ENCODE peak calls at places on chromosome 6, in nine cellular contexts. One of them, this sample, is unnamed.

GRCh38 chr6:52598123-52598823 is 21.4 kb upstream of the TRAM2 start:
- DNase-seq in endothelial cell: peak; percentile 68
- DNase-seq in heart right ventricle: peak; percentile 36
- DNase-seq in progenitor cell of endocrine pancreas: peak; percentile 62
- DNase-seq in CD4-positive, alpha-beta T cell: no peak
- DNase-seq in pancreas: peak; percentile 40
- DNase-seq in heart left ventricle: peak; percentile 66
- DNase-seq in left ventricle myocardium inferior: peak; percentile 36
- DNase-seq in ovary: peak; percentile 66
- DNase-seq in this sample: peak; percentile 77

GRCh38 chr6:90186637-90187361 is 109.8 kb downstream of the BACH2 start:
- DNase-seq in endothelial cell: no peak
- DNase-seq in heart right ventricle: no peak
- DNase-seq in progenitor cell of endocrine pancreas: no peak
- DNase-seq in CD4-positive, alpha-beta T cell: no peak
- DNase-seq in pancreas: no peak
- DNase-seq in heart left ventricle: no peak
- DNase-seq in left ventricle myocardium inferior: no peak
- DNase-seq in ovary: no peak
- DNase-seq in this sample: no peak

GRCh38 chr6:21824431-21825180 is 231.1 kb downstream of the SOX4 start:
- DNase-seq in endothelial cell: no peak
- DNase-seq in heart right ventricle: no peak
- DNase-seq in progenitor cell of endocrine pancreas: no peak
- DNase-seq in CD4-positive, alpha-beta T cell: no peak
- DNase-seq in pancreas: no peak
- DNase-seq in heart left ventricle: no peak
- DNase-seq in left ventricle myocardium inferior: no peak
- DNase-seq in ovary: no peak
- DNase-seq in this sample: no peak

GRCh38 chr6:129312865-129313264 is 397.1 kb downstream of the ARHGAP18 start:
- DNase-seq in endothelial cell: no peak
- DNase-seq in heart right ventricle: no peak
- DNase-seq in progenitor cell of endocrine pancreas: no peak
- DNase-seq in CD4-positive, alpha-beta T cell: no peak
- DNase-seq in pancreas: no peak
- DNase-seq in heart left ventricle: peak; percentile 34
- DNase-seq in left ventricle myocardium inferior: no peak
- DNase-seq in ovary: no peak
- DNase-seq in this sample: no peak

GRCh38 chr6:1626481-1626880 is 16.8 kb downstream of the FOXC1 start:
- DNase-seq in endothelial cell: no peak
- DNase-seq in heart right ventricle: no peak
- DNase-seq in progenitor cell of endocrine pancreas: no peak
- DNase-seq in CD4-positive, alpha-beta T cell: no peak
- DNase-seq in pancreas: no peak
- DNase-seq in heart left ventricle: no peak
- DNase-seq in left ventricle myocardium inferior: no peak
- DNase-seq in ovary: no peak
- DNase-seq in this sample: no peak

GRCh38 chr6:110513001-110513400 is 36.6 kb upstream of the SLC22A16 start:
- DNase-seq in endothelial cell: no peak
- DNase-seq in heart right ventricle: no peak
- DNase-seq in progenitor cell of endocrine pancreas: no peak
- DNase-seq in CD4-positive, alpha-beta T cell: no peak
- DNase-seq in pancreas: no peak
- DNase-seq in heart left ventricle: no peak
- DNase-seq in left ventricle myocardium inferior: no peak
- DNase-seq in ovary: no peak
- DNase-seq in this sample: no peak

GRCh38 chr6:153092082-153093013 is 38.7 kb downstream of the RGS17 start:
- DNase-seq in endothelial cell: no peak
- DNase-seq in heart right ventricle: no peak
- DNase-seq in progenitor cell of endocrine pancreas: no peak
- DNase-seq in CD4-positive, alpha-beta T cell: no peak
- DNase-seq in pancreas: no peak
- DNase-seq in heart left ventricle: no peak
- DNase-seq in left ventricle myocardium inferior: no peak
- DNase-seq in ovary: no peak
- DNase-seq in this sample: no peak

GRCh38 chr6:7725849-7726415 is at the start of gene BMP6:
- DNase-seq in endothelial cell: peak; percentile 79
- DNase-seq in heart right ventricle: peak; percentile 86
- DNase-seq in progenitor cell of endocrine pancreas: peak; percentile 76
- DNase-seq in CD4-positive, alpha-beta T cell: peak; percentile 23
- DNase-seq in pancreas: peak; percentile 86
- DNase-seq in heart left ventricle: peak; percentile 92
- DNase-seq in left ventricle myocardium inferior: peak; percentile 86
- DNase-seq in ovary: peak; percentile 91
- DNase-seq in this sample: peak; percentile 90

GRCh38 chr6:118903134-118903533 is 9.2 kb downstream of the ASF1A start:
- DNase-seq in endothelial cell: no peak
- DNase-seq in heart right ventricle: no peak
- DNase-seq in progenitor cell of endocrine pancreas: no peak
- DNase-seq in CD4-positive, alpha-beta T cell: no peak
- DNase-seq in pancreas: no peak
- DNase-seq in heart left ventricle: no peak
- DNase-seq in left ventricle myocardium inferior: no peak
- DNase-seq in ovary: no peak
- DNase-seq in this sample: no peak

GRCh38 chr6:2790588-2790987 is 25.4 kb downstream of the WRNIP1 start:
- DNase-seq in endothelial cell: peak; percentile 48
- DNase-seq in heart right ventricle: no peak
- DNase-seq in progenitor cell of endocrine pancreas: no peak
- DNase-seq in CD4-positive, alpha-beta T cell: no peak
- DNase-seq in pancreas: no peak
- DNase-seq in heart left ventricle: no peak
- DNase-seq in left ventricle myocardium inferior: no peak
- DNase-seq in ovary: no peak
- DNase-seq in this sample: no peak

DNA sequence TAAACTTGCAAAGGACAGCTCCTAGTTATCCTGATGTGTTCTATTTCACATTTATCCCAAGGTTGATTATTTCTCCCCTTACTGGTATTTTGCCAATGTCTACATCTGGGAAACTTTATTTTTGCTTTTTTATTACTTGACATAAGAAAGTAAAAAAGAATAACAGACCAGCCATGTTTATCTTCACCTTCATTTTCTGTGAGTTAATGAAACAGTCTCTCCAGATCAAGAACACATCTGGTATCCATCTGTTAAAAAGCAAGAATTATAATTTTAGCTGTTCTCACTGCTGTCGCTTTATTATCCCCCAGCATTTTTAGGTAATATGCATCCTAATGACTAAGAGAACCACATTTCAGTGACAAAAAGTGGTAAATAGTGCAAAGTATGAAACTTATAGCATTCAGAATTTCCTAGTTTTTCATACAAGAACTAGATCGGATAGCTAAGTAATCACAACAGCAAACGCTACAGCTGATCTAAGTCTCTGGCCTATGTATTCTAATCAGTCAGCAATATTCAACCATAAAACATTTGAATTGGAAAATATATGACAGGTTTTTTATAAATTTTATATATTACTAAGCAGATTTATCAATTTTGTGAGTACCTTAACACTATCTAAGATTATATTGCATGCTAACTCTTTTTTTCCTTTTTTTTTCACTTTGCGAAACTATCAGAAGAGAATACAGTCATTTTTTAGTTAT is 74.4 kb upstream of the GJE1 start:
- DNase-seq in endothelial cell: no peak
- DNase-seq in heart right ventricle: no peak
- DNase-seq in progenitor cell of endocrine pancreas: no peak
- DNase-seq in CD4-positive, alpha-beta T cell: no peak
- DNase-seq in pancreas: no peak
- DNase-seq in heart left ventricle: no peak
- DNase-seq in left ventricle myocardium inferior: no peak
- DNase-seq in ovary: no peak
- DNase-seq in this sample: no peak
- TF ChIP-seq CTCF in endothelial cell: no peak
- TF ChIP-seq CTCF in heart right ventricle: no peak
- TF ChIP-seq CTCF in progenitor cell of endocrine pancreas: no peak
- TF ChIP-seq CTCF in CD4-positive, alpha-beta T cell: no peak
- TF ChIP-seq CTCF in pancreas: no peak
- TF ChIP-seq CTCF in heart left ventricle: no peak
- TF ChIP-seq CTCF in left ventricle myocardium inferior: no peak
- TF ChIP-seq CTCF in ovary: no peak
- TF ChIP-seq CTCF in this sample: no peak

GRCh38 chr6:24774696-24775519 is at the start of gene GMNN:
- DNase-seq in endothelial cell: peak; percentile 99
- DNase-seq in heart right ventricle: peak; percentile 99
- DNase-seq in progenitor cell of endocrine pancreas: peak; percentile 97
- DNase-seq in CD4-positive, alpha-beta T cell: peak; percentile 99
- DNase-seq in pancreas: peak; percentile 99
- DNase-seq in heart left ventricle: peak; percentile 99
- DNase-seq in left ventricle myocardium inferior: peak; percentile 99
- DNase-seq in ovary: peak; percentile 99
- DNase-seq in this sample: peak; percentile 98

GRCh38 chr6:24778121-24778520 is 3.4 kb downstream of the GMNN start:
- DNase-seq in endothelial cell: no peak
- DNase-seq in heart right ventricle: no peak
- DNase-seq in progenitor cell of endocrine pancreas: no peak
- DNase-seq in CD4-positive, alpha-beta T cell: no peak
- DNase-seq in pancreas: no peak
- DNase-seq in heart left ventricle: no peak
- DNase-seq in left ventricle myocardium inferior: no peak
- DNase-seq in ovary: no peak
- DNase-seq in this sample: no peak

GRCh38 chr6:24778878-24779277 is 4.1 kb downstream of the GMNN start:
- DNase-seq in endothelial cell: no peak
- DNase-seq in heart right ventricle: no peak
- DNase-seq in progenitor cell of endocrine pancreas: no peak
- DNase-seq in CD4-positive, alpha-beta T cell: no peak
- DNase-seq in pancreas: no peak
- DNase-seq in heart left ventricle: no peak
- DNase-seq in left ventricle myocardium inferior: no peak
- DNase-seq in ovary: no peak
- DNase-seq in this sample: no peak

GRCh38 chr6:24777227-24777626 is 2.5 kb downstream of the GMNN start:
- DNase-seq in endothelial cell: no peak
- DNase-seq in heart right ventricle: no peak
- DNase-seq in progenitor cell of endocrine pancreas: no peak
- DNase-seq in CD4-positive, alpha-beta T cell: no peak
- DNase-seq in pancreas: no peak
- DNase-seq in heart left ventricle: no peak
- DNase-seq in left ventricle myocardium inferior: no peak
- DNase-seq in ovary: no peak
- DNase-seq in this sample: no peak

DNA sequence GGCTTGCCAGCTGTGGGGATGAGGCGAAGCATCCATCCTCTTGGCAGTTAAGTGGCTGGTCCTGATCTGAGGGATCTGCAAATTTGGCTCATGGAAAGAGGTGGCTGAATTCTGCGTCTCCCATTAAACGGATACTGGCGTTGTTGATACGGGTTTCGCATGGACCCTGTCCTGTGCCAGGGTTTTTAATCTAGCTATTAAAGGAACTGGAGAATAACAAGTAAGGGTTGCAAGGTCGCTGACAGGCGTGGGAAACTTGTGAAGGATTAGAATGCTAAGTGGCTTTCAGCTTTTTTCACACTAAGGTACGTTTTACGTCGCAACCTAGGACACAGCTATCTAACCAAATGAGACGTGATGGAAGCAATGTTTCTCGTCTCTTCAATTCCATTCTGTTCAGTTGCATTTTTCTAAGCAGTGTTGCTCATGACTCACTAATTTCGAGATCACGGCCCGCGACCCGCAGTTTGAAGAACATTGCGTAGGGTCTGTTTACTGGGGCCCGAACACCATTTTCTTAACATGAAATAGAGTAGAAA is 852 bp downstream of the GMNN start:
- DNase-seq in endothelial cell: no peak
- DNase-seq in heart right ventricle: no peak
- DNase-seq in progenitor cell of endocrine pancreas: no peak
- DNase-seq in CD4-positive, alpha-beta T cell: peak; percentile 14
- DNase-seq in pancreas: no peak
- DNase-seq in heart left ventricle: no peak
- DNase-seq in left ventricle myocardium inferior: no peak
- DNase-seq in ovary: no peak
- DNase-seq in this sample: no peak
- TF ChIP-seq CTCF in endothelial cell: no peak
- TF ChIP-seq CTCF in heart right ventricle: no peak
- TF ChIP-seq CTCF in progenitor cell of endocrine pancreas: no peak
- TF ChIP-seq CTCF in CD4-positive, alpha-beta T cell: no peak
- TF ChIP-seq CTCF in pancreas: no peak
- TF ChIP-seq CTCF in heart left ventricle: no peak
- TF ChIP-seq CTCF in left ventricle myocardium inferior: no peak
- TF ChIP-seq CTCF in ovary: no peak
- TF ChIP-seq CTCF in this sample: no peak

GRCh38 chr6:70398783-70399730 is 14.3 kb upstream of the FAM135A start:
- DNase-seq in endothelial cell: no peak
- DNase-seq in heart right ventricle: no peak
- DNase-seq in progenitor cell of endocrine pancreas: no peak
- DNase-seq in CD4-positive, alpha-beta T cell: no peak
- DNase-seq in pancreas: peak; percentile 68
- DNase-seq in heart left ventricle: peak; percentile 45
- DNase-seq in left ventricle myocardium inferior: no peak
- DNase-seq in ovary: no peak
- DNase-seq in this sample: no peak

GRCh38 chr6:70394518-70395300 is 18.6 kb upstream of the FAM135A start:
- DNase-seq in endothelial cell: no peak
- DNase-seq in heart right ventricle: no peak
- DNase-seq in progenitor cell of endocrine pancreas: no peak
- DNase-seq in CD4-positive, alpha-beta T cell: no peak
- DNase-seq in pancreas: peak; percentile 81
- DNase-seq in heart left ventricle: no peak
- DNase-seq in left ventricle myocardium inferior: no peak
- DNase-seq in ovary: no peak
- DNase-seq in this sample: no peak

GRCh38 chr6:70395301-70395672 is 18.0 kb upstream of the FAM135A start:
- DNase-seq in endothelial cell: no peak
- DNase-seq in heart right ventricle: no peak
- DNase-seq in progenitor cell of endocrine pancreas: no peak
- DNase-seq in CD4-positive, alpha-beta T cell: no peak
- DNase-seq in pancreas: no peak
- DNase-seq in heart left ventricle: no peak
- DNase-seq in left ventricle myocardium inferior: no peak
- DNase-seq in ovary: no peak
- DNase-seq in this sample: no peak

GRCh38 chr6:70396796-70397729 is 16.2 kb upstream of the FAM135A start:
- DNase-seq in endothelial cell: peak; percentile 18
- DNase-seq in heart right ventricle: no peak
- DNase-seq in progenitor cell of endocrine pancreas: no peak
- DNase-seq in CD4-positive, alpha-beta T cell: no peak
- DNase-seq in pancreas: peak; percentile 39
- DNase-seq in heart left ventricle: no peak
- DNase-seq in left ventricle myocardium inferior: no peak
- DNase-seq in ovary: no peak
- DNase-seq in this sample: no peak

GRCh38 chr6:70396163-70396562 is 17.1 kb upstream of the FAM135A start:
- DNase-seq in endothelial cell: no peak
- DNase-seq in heart right ventricle: no peak
- DNase-seq in progenitor cell of endocrine pancreas: no peak
- DNase-seq in CD4-positive, alpha-beta T cell: no peak
- DNase-seq in pancreas: no peak
- DNase-seq in heart left ventricle: no peak
- DNase-seq in left ventricle myocardium inferior: no peak
- DNase-seq in ovary: no peak
- DNase-seq in this sample: no peak
- TF ChIP-seq CTCF in endothelial cell: no peak
- TF ChIP-seq CTCF in heart right ventricle: no peak
- TF ChIP-seq CTCF in progenitor cell of endocrine pancreas: no peak
- TF ChIP-seq CTCF in CD4-positive, alpha-beta T cell: no peak
- TF ChIP-seq CTCF in pancreas: no peak
- TF ChIP-seq CTCF in heart left ventricle: no peak
- TF ChIP-seq CTCF in left ventricle myocardium inferior: no peak
- TF ChIP-seq CTCF in ovary: no peak
- TF ChIP-seq CTCF in this sample: no peak

GRCh38 chr6:43575772-43576551 is at the start of the genes POLH and XPO5:
- DNase-seq in endothelial cell: peak; percentile 93
- DNase-seq in heart right ventricle: peak; percentile 93
- DNase-seq in progenitor cell of endocrine pancreas: peak; percentile 85
- DNase-seq in CD4-positive, alpha-beta T cell: peak; percentile 89
- DNase-seq in pancreas: peak; percentile 93
- DNase-seq in heart left ventricle: peak; percentile 93
- DNase-seq in left ventricle myocardium inferior: peak; percentile 93
- DNase-seq in ovary: peak; percentile 89
- DNase-seq in this sample: peak; percentile 89
- TF ChIP-seq CTCF in endothelial cell: no peak
- TF ChIP-seq CTCF in heart right ventricle: no peak
- TF ChIP-seq CTCF in progenitor cell of endocrine pancreas: no peak
- TF ChIP-seq CTCF in CD4-positive, alpha-beta T cell: no peak
- TF ChIP-seq CTCF in pancreas: no peak
- TF ChIP-seq CTCF in heart left ventricle: no peak
- TF ChIP-seq CTCF in left ventricle myocardium inferior: peak; percentile 36
- TF ChIP-seq CTCF in ovary: no peak
- TF ChIP-seq CTCF in this sample: no peak

This sample was measured in right atrium auricular region.